ENCODE peak calls at places on chromosome 21, in ten cellular contexts. N is body of pancreas; D is coronary artery; V is small intestine; G is naive thymus-derived CD4-positive, alpha-beta T cell; T is cardiac muscle cell; Y is right lobe of liver; J is CD4-positive, alpha-beta T cell; U is right atrium auricular region; O is OCI-LY7. Z is an unnamed sample.

GRCh38 chr21:16241021-16241420 is 511.2 kb downstream of the USP25 start:
- DNase-seq in N (no peak), D (no peak), V (no peak), G (no peak), T (peak), Y (no peak), J (no peak), U (no peak), O (no peak), Z (no peak)

GRCh38 chr21:45330075-45330781 is 42.5 kb upstream of the POFUT2 start:
- DNase-seq in N (peak), D (no peak), V (peak), G (no peak), T (peak), Y (peak), J (no peak), U (no peak), O (no peak), Z (no peak)

GRCh38 chr21:42219606-42220137 is 732 bp downstream of the ABCG1 start:
- DNase-seq in N (no peak), D (no peak), V (no peak), G (no peak), T (peak), Y (no peak), J (no peak), U (no peak), O (peak), Z (no peak)

GRCh38 chr21:21003701-21004100 is 5.5 kb downstream of the NCAM2 start:
- DNase-seq in N (no peak), D (no peak), V (no peak), G (no peak), T (peak), Y (no peak), J (no peak), U (no peak), O (peak), Z (no peak)

GRCh38 chr21:16181024-16181423 is 451.2 kb downstream of the USP25 start:
- DNase-seq in N (peak), D (no peak), V (no peak), G (no peak), T (peak), Y (no peak), J (no peak), U (no peak), O (no peak), Z (no peak)

GRCh38 chr21:43884012-43884860 is 19.2 kb downstream of the AGPAT3 start:
- DNase-seq in N (peak), D (no peak), V (peak), G (no peak), T (peak), Y (no peak), J (no peak), U (no peak), O (no peak), Z (no peak)

GRCh38 chr21:27631471-27631870 is 664.6 kb upstream of the ADAMTS5 start:
- DNase-seq in N (no peak), D (no peak), V (no peak), G (no peak), T (peak), Y (no peak), J (no peak), U (no peak), O (no peak), Z (no peak)

GRCh38 chr21:41315726-41316125 is 875 bp upstream of the FAM3B start:
- DNase-seq in N (no peak), D (peak), V (no peak), G (no peak), T (no peak), Y (no peak), J (no peak), U (no peak), O (no peak), Z (no peak)

GRCh38 chr21:45552696-45553391 is 10.6 kb upstream of the SLC19A1 start:
- DNase-seq in N (no peak), D (no peak), V (no peak), G (no peak), T (no peak), Y (peak), J (no peak), U (no peak), O (no peak), Z (no peak)

GRCh38 chr21:45390121-45390751 is 14.7 kb upstream of the COL18A1 start:
- DNase-seq in N (no peak), D (no peak), V (no peak), G (no peak), T (no peak), Y (peak), J (no peak), U (no peak), O (no peak), Z (no peak)

GRCh38 chr21:42406846-42407245 is 3.1 kb downstream of the UBASH3A start:
- DNase-seq in N (no peak), D (no peak), V (no peak), G (no peak), T (no peak), Y (peak), J (no peak), U (no peak), O (no peak), Z (no peak)

GRCh38 chr21:19326581-19327319 is 923.2 kb upstream of the TMPRSS15 start:
- DNase-seq in N (no peak), D (no peak), V (no peak), G (no peak), T (no peak), Y (no peak), J (no peak), U (no peak), O (no peak), Z (no peak)

GRCh38 chr21:45736705-45737484 is 93.4 kb downstream of the PCBP3 start:
- DNase-seq in N (no peak), D (no peak), V (no peak), G (no peak), T (no peak), Y (no peak), J (no peak), U (no peak), O (no peak), Z (no peak)

GRCh38 chr21:42238185-42238934 is 19.4 kb downstream of the ABCG1 start:
- DNase-seq in N (no peak), D (no peak), V (peak), G (peak), T (no peak), Y (no peak), J (no peak), U (no peak), O (peak), Z (no peak)

GRCh38 chr21:41847066-41847804 is 31.9 kb downstream of the PRDM15 start:
- DNase-seq in N (no peak), D (no peak), V (no peak), G (no peak), T (peak), Y (no peak), J (no peak), U (no peak), O (no peak), Z (no peak)

GRCh38 chr21:45030637-45031218 is 43.7 kb upstream of the ADARB1 start:
- DNase-seq in N (no peak), D (peak), V (no peak), G (no peak), T (peak), Y (no peak), J (no peak), U (no peak), O (no peak), Z (no peak)

GRCh38 chr21:42122808-42123207 is 51.7 kb downstream of the UMODL1 start:
- DNase-seq in N (no peak), D (no peak), V (peak), G (no peak), T (no peak), Y (no peak), J (no peak), U (no peak), O (no peak), Z (no peak)

GRCh38 chr21:16908087-16908486 is 604.8 kb upstream of the CXADR start:
- DNase-seq in N (no peak), D (no peak), V (no peak), G (no peak), T (no peak), Y (no peak), J (no peak), U (no peak), O (no peak), Z (peak)

GRCh38 chr21:29056005-29056404 is 17.4 kb downstream of the CCT8 start:
- DNase-seq in N (no peak), D (no peak), V (no peak), G (no peak), T (no peak), Y (no peak), J (no peak), U (no peak), O (no peak), Z (no peak)

GRCh38 chr21:29055080-29055479 is 18.4 kb downstream of the CCT8 start:
- DNase-seq in N (no peak), D (no peak), V (no peak), G (no peak), T (no peak), Y (no peak), J (no peak), U (no peak), O (no peak), Z (no peak)

GRCh38 chr21:29053011-29053553 is 20.4 kb downstream of the CCT8 start:
- DNase-seq in N (no peak), D (no peak), V (no peak), G (no peak), T (no peak), Y (no peak), J (no peak), U (no peak), O (no peak), Z (no peak)

GRCh38 chr21:29052224-29052623 is 21.2 kb downstream of the CCT8 start:
- DNase-seq in N (no peak), D (no peak), V (no peak), G (no peak), T (no peak), Y (no peak), J (no peak), U (no peak), O (no peak), Z (no peak)

DNA sequence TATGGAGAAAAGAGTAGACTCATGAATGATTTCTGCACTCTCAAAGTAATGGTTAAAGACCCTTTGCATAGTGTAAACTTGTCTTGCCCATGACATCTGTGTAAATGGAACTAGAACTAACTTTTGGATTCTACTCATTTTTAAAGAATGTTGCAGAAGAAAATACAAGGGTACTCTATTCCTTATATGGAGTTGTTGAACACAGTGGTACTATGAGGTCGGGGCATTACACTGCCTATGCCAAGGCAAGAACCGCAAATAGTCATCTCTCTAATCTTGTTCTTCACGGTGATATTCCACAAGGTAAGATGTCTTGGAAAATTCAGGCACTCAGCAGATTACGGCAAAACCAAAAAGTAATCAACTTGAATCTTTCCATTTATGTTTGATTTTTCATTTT is 19.8 kb downstream of the CCT8 start:
- DNase-seq in N (no peak), D (no peak), V (no peak), G (no peak), T (no peak), Y (no peak), J (no peak), U (no peak), O (no peak), Z (no peak)
- H3K27ac ChIP-seq in N (no peak), D (peak), V (no peak), G (no peak), T (peak), Y (no peak), J (no peak), U (no peak), O (no peak), Z (no peak)

DNA sequence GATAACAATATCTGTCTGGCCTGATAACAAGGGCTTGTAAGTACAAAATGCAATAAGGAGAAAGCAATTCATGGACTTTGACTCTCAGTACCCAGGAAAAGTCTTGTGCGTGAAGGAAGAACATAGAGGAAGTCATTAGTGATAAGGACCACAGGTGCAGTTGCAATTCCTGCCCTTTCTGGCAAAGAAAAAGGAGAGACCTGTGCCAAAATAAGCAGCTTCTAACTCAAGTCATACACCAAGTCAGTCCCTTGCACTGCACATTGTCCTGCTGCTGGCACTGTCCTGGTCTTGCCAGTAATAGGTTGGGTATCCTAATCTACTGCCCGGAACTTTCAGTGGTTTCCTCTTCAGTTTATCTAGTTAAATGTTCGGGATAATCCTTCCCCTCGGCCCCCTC is 14.8 kb upstream of the SOD1 start:
- DNase-seq in N (peak), D (no peak), V (peak), G (no peak), T (peak), Y (no peak), J (no peak), U (no peak), O (no peak), Z (no peak)
- H3K27ac ChIP-seq in N (no peak), D (no peak), V (peak), G (no peak), T (no peak), Y (no peak), J (no peak), U (no peak), O (no peak), Z (no peak)

DNA sequence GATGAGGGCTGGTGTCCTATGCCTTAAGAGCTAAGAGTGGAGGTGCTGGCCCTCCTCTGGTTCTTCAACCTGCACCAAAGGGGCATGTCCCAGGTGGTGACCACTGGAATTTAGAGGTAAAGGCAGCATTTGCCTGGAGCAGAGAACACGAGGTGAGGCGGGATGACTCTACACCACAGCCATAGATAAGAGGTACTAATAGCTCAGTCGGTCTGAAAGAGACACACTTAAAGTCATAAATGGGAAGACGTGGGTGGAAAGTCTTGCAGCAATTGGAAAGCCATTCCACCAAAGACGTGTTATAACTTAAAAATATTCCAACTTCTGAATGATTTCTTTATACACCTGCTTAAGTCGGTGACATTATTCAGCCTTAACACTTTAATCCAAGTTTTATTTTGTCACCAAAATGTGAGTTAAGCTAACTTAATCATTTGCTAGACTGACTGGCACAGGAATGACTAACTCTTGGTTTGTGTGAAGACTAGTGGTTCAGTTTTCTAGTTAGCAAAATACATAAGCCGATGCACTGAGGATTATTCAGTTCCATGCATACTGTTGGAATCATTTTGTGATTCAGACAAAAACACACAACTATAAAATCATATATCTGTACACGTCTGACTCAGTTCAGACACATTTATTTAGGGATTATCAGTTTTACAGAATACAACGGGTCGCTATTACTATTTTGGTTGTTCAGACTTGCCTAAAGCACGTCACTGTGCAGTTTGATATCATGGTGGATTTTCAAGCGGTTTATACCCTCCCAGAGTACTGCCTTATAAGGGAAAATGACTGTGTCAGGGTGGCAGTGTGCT is 4.6 kb upstream of the ETS2 start:
- DNase-seq in N (no peak), D (no peak), V (peak), G (no peak), T (no peak), Y (no peak), J (no peak), U (no peak), O (no peak), Z (peak)
- H3K27ac ChIP-seq in N (no peak), D (no peak), V (peak), G (no peak), T (no peak), Y (no peak), J (no peak), U (no peak), O (no peak), Z (peak)

DNA sequence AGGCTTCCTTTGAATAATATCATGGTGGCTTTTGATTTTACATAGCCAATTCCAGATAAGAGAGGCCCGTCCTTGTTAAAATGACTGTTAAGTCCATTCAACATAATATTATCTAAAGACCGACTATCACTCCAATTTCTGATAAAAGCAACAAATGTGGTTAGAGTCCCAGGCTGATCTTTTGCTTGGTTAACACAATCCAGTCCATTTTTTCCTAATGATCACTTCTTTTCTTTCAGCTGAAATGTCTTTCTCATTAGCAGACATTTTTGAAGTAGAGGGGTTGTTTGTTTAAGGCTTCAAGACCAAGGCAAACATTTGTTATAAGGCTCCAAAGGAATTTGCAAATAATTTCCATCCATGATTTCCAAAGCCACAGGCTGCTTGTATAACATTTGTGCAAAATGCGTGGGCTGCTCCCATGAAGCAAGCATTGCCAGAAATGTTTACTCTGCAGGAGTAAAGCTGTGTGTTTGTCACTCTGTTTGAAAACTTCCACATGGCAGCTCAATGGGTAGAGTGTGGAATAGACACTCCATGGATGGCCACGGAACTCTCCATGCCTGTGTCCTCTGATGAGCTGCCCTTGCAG is 111.5 kb downstream of the PSMG1 start:
- DNase-seq in N (no peak), D (no peak), V (no peak), G (no peak), T (peak), Y (peak), J (no peak), U (no peak), O (no peak), Z (no peak)
- H3K27ac ChIP-seq in N (no peak), D (peak), V (no peak), G (no peak), T (no peak), Y (peak), J (no peak), U (peak), O (no peak), Z (no peak)

GRCh38 chr21:38297871-38298270 is 41.1 kb downstream of the KCNJ15 start:
- DNase-seq in N (no peak), D (no peak), V (no peak), G (no peak), T (no peak), Y (no peak), J (no peak), U (no peak), O (no peak), Z (no peak)

GRCh38 chr21:38301321-38302214 is 44.8 kb downstream of the KCNJ15 start:
- DNase-seq in N (no peak), D (no peak), V (no peak), G (no peak), T (no peak), Y (no peak), J (no peak), U (no peak), O (no peak), Z (no peak)

GRCh38 chr21:38299651-38300050 is 42.9 kb downstream of the KCNJ15 start:
- DNase-seq in N (no peak), D (no peak), V (no peak), G (no peak), T (no peak), Y (no peak), J (no peak), U (no peak), O (no peak), Z (no peak)

GRCh38 chr21:38298833-38299232 is 42.0 kb downstream of the KCNJ15 start:
- DNase-seq in N (no peak), D (no peak), V (no peak), G (no peak), T (no peak), Y (no peak), J (no peak), U (no peak), O (no peak), Z (no peak)

GRCh38 chr21:38300180-38300579 is 43.4 kb downstream of the KCNJ15 start:
- DNase-seq in N (no peak), D (no peak), V (no peak), G (peak), T (no peak), Y (no peak), J (no peak), U (no peak), O (no peak), Z (no peak)
- H3K27ac ChIP-seq in N (no peak), D (no peak), V (no peak), G (peak), T (no peak), Y (no peak), J (no peak), U (no peak), O (no peak), Z (no peak)

DNA sequence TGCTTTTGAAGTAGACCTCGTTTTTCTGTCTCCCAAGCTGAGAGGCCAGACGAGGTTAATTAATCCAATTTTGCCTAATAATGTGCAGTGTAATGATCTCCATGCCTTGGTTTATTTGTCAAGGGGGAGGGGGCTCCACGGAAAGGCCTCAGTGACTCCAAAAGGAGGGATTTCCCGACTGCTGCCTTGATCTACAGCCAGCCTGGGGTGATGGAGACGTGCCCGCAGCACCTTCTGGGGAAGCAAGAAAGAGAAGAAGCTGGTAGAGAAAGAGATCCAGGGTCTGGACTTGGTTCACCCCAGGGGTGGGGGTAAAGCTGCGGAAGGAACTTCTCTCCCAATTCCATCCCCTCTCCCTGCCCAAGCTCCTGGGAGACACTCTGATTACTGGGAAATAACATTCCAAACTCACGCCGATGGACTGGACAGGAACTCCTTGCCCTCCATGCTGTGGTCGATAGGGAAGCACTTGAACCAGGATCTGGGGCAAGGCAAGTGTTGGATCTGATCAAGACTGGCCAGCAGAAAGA is 44.1 kb upstream of the SIM2 start:
- DNase-seq in N (no peak), D (no peak), V (no peak), G (no peak), T (no peak), Y (no peak), J (no peak), U (no peak), O (no peak), Z (no peak)
- H3K27ac ChIP-seq in N (no peak), D (no peak), V (no peak), G (no peak), T (no peak), Y (no peak), J (no peak), U (no peak), O (no peak), Z (no peak)

Z was measured in epithelial cell of prostate.